ENCODE peak calls at places on chromosomes 4 and X, in five cellular contexts. D, R, Q, L and P are unnamed samples.

GRCh38 chr4:126777649-126778048 is 855.1 kb upstream of the INTU start:
- DNase-seq in L (no peak), D (no peak), R (no peak), Q (no peak), P (peak)

GRCh38 chr4:52947691-52948397 is 85.7 kb downstream of the RASL11B start:
- DNase-seq in D (peak), R (no peak), Q (no peak), L (no peak), P (no peak)

GRCh38 chr4:22237846-22238513 is 277.9 kb downstream of the ADGRA3 start:
- DNase-seq in Q (no peak), D (no peak), L (no peak), R (no peak), P (peak)

GRCh38 chr4:64105903-64106302 is 303.3 kb downstream of the TECRL start:
- DNase-seq in D (no peak), L (no peak), R (no peak), Q (no peak), P (no peak)

GRCh38 chrX:154712781-154713391 is 38.0 kb downstream of the GAB3 start:
- DNase-seq in R (no peak), D (no peak), Q (peak), L (no peak), P (peak)

GRCh38 chrX:11113731-11114130 is 2.6 kb downstream of the HCCS start:
- DNase-seq in R (no peak), L (no peak), Q (no peak), D (no peak), P (no peak)

GRCh38 chr4:108396900-108397299 is 223.5 kb upstream of the RPL34 start:
- DNase-seq in D (no peak), L (no peak), Q (peak), R (no peak), P (no peak)

GRCh38 chrX:39577206-39577605 is 520.6 kb downstream of the BCOR start:
- DNase-seq in D (no peak), L (no peak), R (no peak), Q (no peak), P (peak)

GRCh38 chr4:131001371-131001770 is 1905.4 kb downstream of the C4orf33 start:
- DNase-seq in Q (no peak), D (no peak), L (no peak), R (no peak), P (no peak)

GRCh38 chr4:148557793-148558192 is 115.6 kb upstream of the NR3C2 start:
- DNase-seq in Q (peak), R (no peak), D (peak), L (no peak), P (no peak)

GRCh38 chr4:38461342-38461741 is 202.7 kb upstream of the KLF3 start:
- DNase-seq in R (no peak), Q (no peak), D (no peak), L (no peak), P (no peak)

GRCh38 chrX:71621644-71622346 is 3.5 kb upstream of the CXCR3 start:
- DNase-seq in D (no peak), R (no peak), Q (no peak), L (no peak), P (peak)

GRCh38 chrX:48831136-48831908 is 4.1 kb downstream of the PCSK1N start:
- DNase-seq in L (no peak), D (no peak), R (no peak), Q (no peak), P (no peak)

GRCh38 chr4:138611721-138612120 is 369.6 kb upstream of the SLC7A11 start:
- DNase-seq in L (no peak), R (peak), D (no peak), Q (no peak), P (no peak)

GRCh38 chr4:2813446-2814405 is 20.8 kb downstream of the SH3BP2 start:
- DNase-seq in Q (no peak), D (no peak), R (no peak), L (no peak), P (no peak)

GRCh38 chrX:131828482-131828881 is 194.6 kb upstream of the STK26 start:
- DNase-seq in Q (no peak), R (no peak), D (no peak), L (no peak), P (no peak)

GRCh38 chr4:41070516-41071281 is 143.6 kb downstream of the APBB2 start:
- DNase-seq in R (no peak), Q (no peak), L (no peak), D (no peak), P (peak)

GRCh38 chrX:23887448-23887847 is 20.3 kb downstream of the APOO start:
- DNase-seq in Q (no peak), R (no peak), D (no peak), L (no peak), P (no peak)

GRCh38 chrX:72576161-72576896 is 3.7 kb upstream of the HDAC8 start:
- DNase-seq in R (no peak), L (no peak), D (no peak), Q (no peak), P (peak)

GRCh38 chr4:166432842-166433241 is 559.8 kb downstream of the TLL1 start:
- DNase-seq in L (no peak), Q (no peak), R (no peak), D (no peak), P (no peak)

GRCh38 chrX:134622056-134622812 is 36.0 kb downstream of the PLAC1 start:
- DNase-seq in L (no peak), D (no peak), Q (peak), R (no peak), P (peak)

GRCh38 chr4:3358660-3359059 is 65.8 kb downstream of the RGS12 start:
- DNase-seq in R (no peak), L (no peak), D (no peak), Q (no peak), P (no peak)

GRCh38 chr4:172683016-172683415 is 485.6 kb upstream of the GALNT7 start:
- DNase-seq in R (no peak), D (no peak), L (no peak), Q (no peak), P (no peak)

GRCh38 chrX:1813809-1814208 is 198.9 kb downstream of the ASMT start:
- DNase-seq in Q (no peak), D (no peak), R (no peak), L (no peak), P (no peak)

GRCh38 chr4:63620271-63620670 is 789.0 kb downstream of the TECRL start:
- DNase-seq in R (no peak), D (peak), L (no peak), Q (no peak), P (no peak)

GRCh38 chr4:183256756-183257385 is 63.2 kb downstream of the CLDN22 start:
- DNase-seq in L (peak), D (peak), Q (peak), R (peak), P (peak)

GRCh38 chr4:145531193-145531592 is 49.5 kb downstream of the SMAD1 start:
- DNase-seq in L (no peak), R (no peak), Q (no peak), D (no peak), P (no peak)

GRCh38 chrX:40281341-40282005 is 183.7 kb upstream of the BCOR start:
- DNase-seq in D (no peak), Q (peak), L (no peak), R (no peak), P (no peak)

GRCh38 chr4:90002406-90003040 is 107.9 kb downstream of the MMRN1 start:
- DNase-seq in D (no peak), L (no peak), Q (no peak), R (no peak), P (no peak)

GRCh38 chrX:131588995-131589394 is 45.1 kb downstream of the OR13H1 start:
- DNase-seq in R (no peak), D (no peak), Q (no peak), L (no peak), P (peak)

GRCh38 chrX:9657590-9658256 is 107.9 kb downstream of the GPR143 start:
- DNase-seq in R (no peak), L (no peak), Q (no peak), D (no peak), P (no peak)

GRCh38 chrX:69556094-69557011 is 52.2 kb downstream of the NALF2 start:
- DNase-seq in Q (no peak), D (no peak), R (no peak), L (no peak), P (peak)

GRCh38 chr4:3371038-3371437 is 70.7 kb upstream of the HGFAC start:
- DNase-seq in D (no peak), L (peak), Q (no peak), R (no peak), P (peak)

GRCh38 chr4:108834167-108834566 is 71.3 kb upstream of the ETNPPL start:
- DNase-seq in L (no peak), D (no peak), Q (no peak), R (no peak), P (peak)

GRCh38 chr4:3745886-3746656 is 20.1 kb upstream of the ADRA2C start:
- DNase-seq in Q (no peak), D (no peak), L (no peak), R (peak), P (no peak)

GRCh38 chr4:23970193-23970850 is 80.5 kb upstream of the PPARGC1A start:
- DNase-seq in R (no peak), Q (no peak), L (no peak), D (no peak), P (no peak)

GRCh38 chr4:48635980-48636379 is 144.1 kb downstream of the FRYL start:
- DNase-seq in Q (no peak), R (no peak), D (no peak), L (no peak), P (no peak)

GRCh38 chr4:168514249-168514852 is 17.5 kb downstream of the PALLD start:
- DNase-seq in R (peak), Q (no peak), D (no peak), L (no peak), P (peak)